ENCODE peak calls at places on chromosomes 12 and 14, in ten cellular contexts. One of them, this sample, is unnamed.

GRCh38 chr14:81220488-81220766 is 332 bp downstream of the GTF2A1 start:
- DNase-seq in endodermal cell: no peak
- DNase-seq in PC-3: no peak
- DNase-seq in right lobe of liver: no peak
- DNase-seq in left ventricle myocardium inferior: no peak
- DNase-seq in IMR-90: no peak
- DNase-seq in effector memory CD4-positive, alpha-beta T cell: no peak
- DNase-seq in mesendoderm: no peak
- DNase-seq in tibial nerve: no peak
- DNase-seq in testis: no peak
- DNase-seq in this sample: no peak

GRCh38 chr14:64644629-64645028 is 59.6 kb upstream of the PLEKHG3 start:
- DNase-seq in PC-3: no peak
- DNase-seq in endodermal cell: no peak
- DNase-seq in mesendoderm: peak; percentile 47
- DNase-seq in testis: no peak
- DNase-seq in effector memory CD4-positive, alpha-beta T cell: no peak
- DNase-seq in IMR-90: no peak
- DNase-seq in right lobe of liver: no peak
- DNase-seq in tibial nerve: no peak
- DNase-seq in left ventricle myocardium inferior: no peak
- DNase-seq in this sample: no peak

GRCh38 chr12:104057771-104058197 is 6.5 kb upstream of the HCFC2 start:
- DNase-seq in PC-3: peak; percentile 55
- DNase-seq in IMR-90: peak; percentile 37
- DNase-seq in mesendoderm: peak; percentile 47
- DNase-seq in endodermal cell: peak; percentile 75
- DNase-seq in testis: no peak
- DNase-seq in right lobe of liver: no peak
- DNase-seq in tibial nerve: no peak
- DNase-seq in left ventricle myocardium inferior: no peak
- DNase-seq in effector memory CD4-positive, alpha-beta T cell: no peak
- DNase-seq in this sample: no peak

GRCh38 chr12:55720071-55720564 is at the start of gene RDH5:
- DNase-seq in endodermal cell: no peak
- DNase-seq in testis: peak; percentile 68
- DNase-seq in effector memory CD4-positive, alpha-beta T cell: no peak
- DNase-seq in IMR-90: peak; percentile 89
- DNase-seq in PC-3: peak; percentile 69
- DNase-seq in tibial nerve: no peak
- DNase-seq in mesendoderm: no peak
- DNase-seq in right lobe of liver: peak; percentile 76
- DNase-seq in left ventricle myocardium inferior: peak; percentile 69
- DNase-seq in this sample: peak; percentile 87

GRCh38 chr14:100045687-100046344 is 19.4 kb upstream of the EVL start:
- DNase-seq in right lobe of liver: no peak
- DNase-seq in tibial nerve: no peak
- DNase-seq in effector memory CD4-positive, alpha-beta T cell: no peak
- DNase-seq in endodermal cell: no peak
- DNase-seq in left ventricle myocardium inferior: no peak
- DNase-seq in IMR-90: no peak
- DNase-seq in PC-3: no peak
- DNase-seq in mesendoderm: no peak
- DNase-seq in testis: no peak
- DNase-seq in this sample: no peak

GRCh38 chr14:68363841-68364711 is 428.8 kb downstream of the ZFP36L1 start:
- DNase-seq in PC-3: no peak
- DNase-seq in left ventricle myocardium inferior: peak; percentile 47
- DNase-seq in right lobe of liver: peak; percentile 58
- DNase-seq in tibial nerve: no peak
- DNase-seq in endodermal cell: peak; percentile 95
- DNase-seq in mesendoderm: peak; percentile 97
- DNase-seq in effector memory CD4-positive, alpha-beta T cell: no peak
- DNase-seq in testis: no peak
- DNase-seq in IMR-90: peak; percentile 62
- DNase-seq in this sample: no peak

GRCh38 chr12:10154145-10154496 is 17.8 kb downstream of the OLR1 start:
- DNase-seq in IMR-90: no peak
- DNase-seq in testis: no peak
- DNase-seq in PC-3: no peak
- DNase-seq in tibial nerve: no peak
- DNase-seq in mesendoderm: no peak
- DNase-seq in left ventricle myocardium inferior: no peak
- DNase-seq in effector memory CD4-positive, alpha-beta T cell: no peak
- DNase-seq in right lobe of liver: no peak
- DNase-seq in endodermal cell: no peak
- DNase-seq in this sample: no peak

GRCh38 chr12:84973026-84973425 is 60.4 kb upstream of the SLC6A15 start:
- DNase-seq in mesendoderm: no peak
- DNase-seq in testis: no peak
- DNase-seq in right lobe of liver: no peak
- DNase-seq in endodermal cell: no peak
- DNase-seq in IMR-90: no peak
- DNase-seq in tibial nerve: no peak
- DNase-seq in PC-3: no peak
- DNase-seq in left ventricle myocardium inferior: no peak
- DNase-seq in effector memory CD4-positive, alpha-beta T cell: no peak
- DNase-seq in this sample: no peak

GRCh38 chr14:23881292-23881691 is 72.3 kb upstream of the DHRS4 start:
- DNase-seq in tibial nerve: no peak
- DNase-seq in endodermal cell: no peak
- DNase-seq in left ventricle myocardium inferior: no peak
- DNase-seq in testis: no peak
- DNase-seq in IMR-90: no peak
- DNase-seq in effector memory CD4-positive, alpha-beta T cell: no peak
- DNase-seq in mesendoderm: no peak
- DNase-seq in PC-3: no peak
- DNase-seq in right lobe of liver: no peak
- DNase-seq in this sample: no peak

GRCh38 chr12:50157259-50157658 is 9.9 kb downstream of the CERS5 start:
- DNase-seq in mesendoderm: no peak
- DNase-seq in endodermal cell: no peak
- DNase-seq in IMR-90: peak; percentile 28
- DNase-seq in left ventricle myocardium inferior: no peak
- DNase-seq in PC-3: no peak
- DNase-seq in effector memory CD4-positive, alpha-beta T cell: no peak
- DNase-seq in right lobe of liver: no peak
- DNase-seq in tibial nerve: no peak
- DNase-seq in testis: no peak
- DNase-seq in this sample: no peak

GRCh38 chr12:130097798-130098255 is 64.4 kb upstream of the FZD10 start:
- DNase-seq in PC-3: peak; percentile 13
- DNase-seq in left ventricle myocardium inferior: no peak
- DNase-seq in mesendoderm: peak; percentile 75
- DNase-seq in IMR-90: no peak
- DNase-seq in testis: no peak
- DNase-seq in right lobe of liver: no peak
- DNase-seq in tibial nerve: no peak
- DNase-seq in endodermal cell: peak; percentile 68
- DNase-seq in effector memory CD4-positive, alpha-beta T cell: no peak
- DNase-seq in this sample: no peak

GRCh38 chr14:23568600-23569310 is 1.2 kb upstream of the AP1G2 start:
- DNase-seq in tibial nerve: no peak
- DNase-seq in left ventricle myocardium inferior: no peak
- DNase-seq in endodermal cell: peak; percentile 85
- DNase-seq in testis: no peak
- DNase-seq in PC-3: peak; percentile 41
- DNase-seq in effector memory CD4-positive, alpha-beta T cell: no peak
- DNase-seq in mesendoderm: peak; percentile 67
- DNase-seq in right lobe of liver: no peak
- DNase-seq in IMR-90: no peak
- DNase-seq in this sample: no peak

GRCh38 chr12:17383321-17383720 is 706.7 kb downstream of the RERGL start:
- DNase-seq in IMR-90: no peak
- DNase-seq in effector memory CD4-positive, alpha-beta T cell: no peak
- DNase-seq in endodermal cell: no peak
- DNase-seq in testis: no peak
- DNase-seq in left ventricle myocardium inferior: no peak
- DNase-seq in tibial nerve: no peak
- DNase-seq in mesendoderm: no peak
- DNase-seq in right lobe of liver: no peak
- DNase-seq in PC-3: no peak
- DNase-seq in this sample: no peak

GRCh38 chr12:19026035-19026434 is 103.5 kb upstream of the PLEKHA5 start:
- DNase-seq in PC-3: no peak
- DNase-seq in testis: no peak
- DNase-seq in effector memory CD4-positive, alpha-beta T cell: no peak
- DNase-seq in right lobe of liver: no peak
- DNase-seq in endodermal cell: no peak
- DNase-seq in left ventricle myocardium inferior: no peak
- DNase-seq in mesendoderm: no peak
- DNase-seq in IMR-90: no peak
- DNase-seq in tibial nerve: no peak
- DNase-seq in this sample: no peak

GRCh38 chr12:2958432-2959193 is 584 bp upstream of the TEAD4 start:
- DNase-seq in endodermal cell: peak; percentile 89
- DNase-seq in left ventricle myocardium inferior: peak; percentile 65
- DNase-seq in mesendoderm: peak; percentile 86
- DNase-seq in PC-3: peak; percentile 80
- DNase-seq in testis: no peak
- DNase-seq in effector memory CD4-positive, alpha-beta T cell: no peak
- DNase-seq in right lobe of liver: peak; percentile 67
- DNase-seq in tibial nerve: no peak
- DNase-seq in IMR-90: peak; percentile 67
- DNase-seq in this sample: peak; percentile 54

GRCh38 chr12:132284618-132285310 is 44.6 kb downstream of the GALNT9 start:
- DNase-seq in tibial nerve: no peak
- DNase-seq in right lobe of liver: no peak
- DNase-seq in IMR-90: no peak
- DNase-seq in PC-3: peak; percentile 87
- DNase-seq in effector memory CD4-positive, alpha-beta T cell: no peak
- DNase-seq in endodermal cell: peak; percentile 75
- DNase-seq in testis: no peak
- DNase-seq in left ventricle myocardium inferior: no peak
- DNase-seq in mesendoderm: no peak
- DNase-seq in this sample: no peak

GRCh38 chr14:36227802-36228201 is 51.3 kb upstream of the PTCSC3 start:
- DNase-seq in right lobe of liver: no peak
- DNase-seq in endodermal cell: no peak
- DNase-seq in PC-3: peak; percentile 86
- DNase-seq in tibial nerve: no peak
- DNase-seq in testis: no peak
- DNase-seq in IMR-90: peak; percentile 52
- DNase-seq in left ventricle myocardium inferior: no peak
- DNase-seq in mesendoderm: no peak
- DNase-seq in effector memory CD4-positive, alpha-beta T cell: no peak
- DNase-seq in this sample: peak; percentile 37

GRCh38 chr12:9632766-9633165 is 25.1 kb upstream of the KLRB1 start:
- DNase-seq in endodermal cell: no peak
- DNase-seq in IMR-90: no peak
- DNase-seq in right lobe of liver: no peak
- DNase-seq in effector memory CD4-positive, alpha-beta T cell: no peak
- DNase-seq in PC-3: no peak
- DNase-seq in left ventricle myocardium inferior: no peak
- DNase-seq in tibial nerve: no peak
- DNase-seq in mesendoderm: no peak
- DNase-seq in testis: no peak
- DNase-seq in this sample: no peak

DNA sequence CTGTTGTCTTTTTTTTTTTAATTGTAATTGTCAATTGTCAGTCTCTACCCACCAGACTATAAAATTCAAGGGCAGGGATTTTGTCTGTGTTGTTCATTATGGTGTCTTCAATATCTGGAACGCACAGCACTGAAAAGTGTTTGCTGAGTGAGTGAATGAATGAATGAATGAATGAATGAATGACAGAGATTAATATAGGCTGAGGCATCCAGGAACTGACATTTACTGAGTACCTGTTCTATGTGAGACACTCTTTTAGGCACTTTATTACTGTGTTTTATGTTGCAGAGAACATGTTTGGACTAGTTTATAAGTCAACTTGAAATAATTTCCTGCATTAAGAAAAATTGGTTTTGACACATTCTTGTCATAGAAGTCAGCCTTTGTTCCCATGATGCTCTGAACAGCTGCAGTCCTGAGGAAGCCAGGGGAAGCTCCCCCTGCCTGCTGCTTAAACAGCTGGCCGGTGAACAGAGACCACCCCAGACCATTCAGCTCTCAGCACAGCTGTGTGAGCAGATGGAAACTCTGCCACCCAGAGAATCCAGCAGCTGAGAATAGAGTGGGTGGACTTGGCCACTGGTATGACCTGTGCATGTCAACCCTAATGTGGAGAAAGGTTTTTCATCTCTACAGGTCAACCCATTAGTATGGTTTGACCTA is 160.7 kb upstream of the CCND2 start:
- DNase-seq in endodermal cell: no peak
- DNase-seq in right lobe of liver: no peak
- DNase-seq in tibial nerve: no peak
- DNase-seq in effector memory CD4-positive, alpha-beta T cell: no peak
- DNase-seq in PC-3: no peak
- DNase-seq in mesendoderm: no peak
- DNase-seq in testis: no peak
- DNase-seq in IMR-90: peak; percentile 25
- DNase-seq in left ventricle myocardium inferior: no peak
- DNase-seq in this sample: no peak
- H3K4me1 ChIP-seq in endodermal cell: no peaks in the 10 kb centered on the region
- H3K4me1 ChIP-seq in right lobe of liver: no peaks in the 10 kb centered on the region
- H3K4me1 ChIP-seq in tibial nerve: no peaks in the 10 kb centered on the region
- H3K4me1 ChIP-seq in effector memory CD4-positive, alpha-beta T cell: peaks cover 21% of the 10 kb centered on the region
- H3K4me1 ChIP-seq in PC-3: no peaks in the 10 kb centered on the region
- H3K4me1 ChIP-seq in mesendoderm: peaks cover 5% of the 10 kb centered on the region
- H3K4me1 ChIP-seq in testis: peaks cover 4% of the 10 kb centered on the region
- H3K4me1 ChIP-seq in IMR-90: peaks cover 15% of the 10 kb centered on the region
- H3K4me1 ChIP-seq in left ventricle myocardium inferior: peaks cover 22% of the 10 kb centered on the region
- H3K4me1 ChIP-seq in this sample: peaks cover 18% of the 10 kb centered on the region

GRCh38 chr12:120437735-120438494 is at the start of gene COX6A1:
- DNase-seq in PC-3: peak; percentile 100
- DNase-seq in mesendoderm: peak; percentile 100
- DNase-seq in IMR-90: peak; percentile 97
- DNase-seq in tibial nerve: peak; percentile 79
- DNase-seq in effector memory CD4-positive, alpha-beta T cell: peak; percentile 98
- DNase-seq in left ventricle myocardium inferior: peak; percentile 95
- DNase-seq in testis: peak; percentile 99
- DNase-seq in endodermal cell: peak; percentile 100
- DNase-seq in right lobe of liver: peak; percentile 96
- DNase-seq in this sample: peak; percentile 97
- H3K27ac ChIP-seq in PC-3: peak within 1 kb of the TSS; percentile 31
- H3K27ac ChIP-seq in mesendoderm: peak within 1 kb of the TSS; percentile 80
- H3K27ac ChIP-seq in IMR-90: peak within 1 kb of the TSS; percentile 59
- H3K27ac ChIP-seq in tibial nerve: peak within 1 kb of the TSS; percentile 90
- H3K27ac ChIP-seq in effector memory CD4-positive, alpha-beta T cell: peak within 1 kb of the TSS; percentile 81
- H3K27ac ChIP-seq in left ventricle myocardium inferior: peak within 1 kb of the TSS; percentile 95
- H3K27ac ChIP-seq in testis: peak within 1 kb of the TSS; percentile 73
- H3K27ac ChIP-seq in endodermal cell: no peak within 1 kb of the TSS
- H3K27ac ChIP-seq in right lobe of liver: peak within 1 kb of the TSS; percentile 19
- H3K27ac ChIP-seq in this sample: peak within 1 kb of the TSS; percentile 83

GRCh38 chr12:93756295-93756694 is 79.1 kb downstream of the CRADD start:
- DNase-seq in left ventricle myocardium inferior: no peak
- DNase-seq in PC-3: no peak
- DNase-seq in right lobe of liver: no peak
- DNase-seq in endodermal cell: no peak
- DNase-seq in effector memory CD4-positive, alpha-beta T cell: no peak
- DNase-seq in IMR-90: no peak
- DNase-seq in testis: no peak
- DNase-seq in tibial nerve: no peak
- DNase-seq in mesendoderm: no peak
- DNase-seq in this sample: no peak
- H3K4me1 ChIP-seq in left ventricle myocardium inferior: peaks cover 45% of the 10 kb centered on the region
- H3K4me1 ChIP-seq in PC-3: no peaks in the 10 kb centered on the region
- H3K4me1 ChIP-seq in right lobe of liver: peaks cover 3% of the 10 kb centered on the region
- H3K4me1 ChIP-seq in endodermal cell: no peaks in the 10 kb centered on the region
- H3K4me1 ChIP-seq in effector memory CD4-positive, alpha-beta T cell: no peaks in the 10 kb centered on the region
- H3K4me1 ChIP-seq in IMR-90: peaks cover 18% of the 10 kb centered on the region
- H3K4me1 ChIP-seq in testis: peaks cover 4% of the 10 kb centered on the region
- H3K4me1 ChIP-seq in tibial nerve: no peaks in the 10 kb centered on the region
- H3K4me1 ChIP-seq in mesendoderm: peaks cover 2% of the 10 kb centered on the region
- H3K4me1 ChIP-seq in this sample: peaks cover 16% of the 10 kb centered on the region

GRCh38 chr12:116057356-116057755 is 220.1 kb downstream of the MED13L start:
- DNase-seq in IMR-90: peak; percentile 26
- DNase-seq in PC-3: no peak
- DNase-seq in right lobe of liver: no peak
- DNase-seq in mesendoderm: no peak
- DNase-seq in effector memory CD4-positive, alpha-beta T cell: no peak
- DNase-seq in tibial nerve: no peak
- DNase-seq in left ventricle myocardium inferior: no peak
- DNase-seq in testis: no peak
- DNase-seq in endodermal cell: no peak
- DNase-seq in this sample: no peak
- H3K27ac ChIP-seq in IMR-90: no peak overlapping the region
- H3K27ac ChIP-seq in PC-3: no peak overlapping the region
- H3K27ac ChIP-seq in right lobe of liver: no peak overlapping the region
- H3K27ac ChIP-seq in mesendoderm: no peak overlapping the region
- H3K27ac ChIP-seq in effector memory CD4-positive, alpha-beta T cell: no peak overlapping the region
- H3K27ac ChIP-seq in tibial nerve: no peak overlapping the region
- H3K27ac ChIP-seq in left ventricle myocardium inferior: no peak overlapping the region
- H3K27ac ChIP-seq in testis: no peak overlapping the region
- H3K27ac ChIP-seq in endodermal cell: no peak overlapping the region
- H3K27ac ChIP-seq in this sample: no peak overlapping the region